ENCODE peak calls at places on chromosomes 13 and 19, in five cellular contexts. One of them, this sample, is unnamed.

GRCh38 chr19:325937-326565 is 18.5 kb downstream of the MIER2 start:
- DNase-seq in tibial nerve: no peak
- DNase-seq in WERI-Rb-1: no peak
- DNase-seq in CD8-positive, alpha-beta T cell: no peak
- DNase-seq in fibroblast of lung: no peak
- DNase-seq in this sample: no peak

GRCh38 chr19:13984875-13985741 is 21.0 kb downstream of the RFX1 start:
- DNase-seq in tibial nerve: no peak
- DNase-seq in fibroblast of lung: no peak
- DNase-seq in CD8-positive, alpha-beta T cell: no peak
- DNase-seq in WERI-Rb-1: no peak
- DNase-seq in this sample: no peak

GRCh38 chr13:112971288-112971643 is 2.3 kb downstream of the MCF2L start:
- DNase-seq in fibroblast of lung: no peak
- DNase-seq in tibial nerve: no peak
- DNase-seq in CD8-positive, alpha-beta T cell: no peak
- DNase-seq in WERI-Rb-1: no peak
- DNase-seq in this sample: no peak

GRCh38 chr13:50594276-50594970 is 249.1 kb downstream of the DLEU7 start:
- DNase-seq in tibial nerve: no peak
- DNase-seq in CD8-positive, alpha-beta T cell: no peak
- DNase-seq in fibroblast of lung: no peak
- DNase-seq in WERI-Rb-1: no peak
- DNase-seq in this sample: no peak

GRCh38 chr13:35994131-35994966 is 136.8 kb downstream of the DCLK1 start:
- DNase-seq in CD8-positive, alpha-beta T cell: no peak
- DNase-seq in tibial nerve: no peak
- DNase-seq in WERI-Rb-1: no peak
- DNase-seq in fibroblast of lung: peak; percentile 99
- DNase-seq in this sample: no peak

GRCh38 chr13:39616087-39616694 is 13.2 kb upstream of the LHFPL6 start:
- DNase-seq in tibial nerve: peak; percentile 53
- DNase-seq in fibroblast of lung: peak; percentile 79
- DNase-seq in WERI-Rb-1: peak; percentile 38
- DNase-seq in CD8-positive, alpha-beta T cell: peak; percentile 13
- DNase-seq in this sample: peak; percentile 10

GRCh38 chr13:76293346-76293745 is 592.9 kb downstream of the KCTD12 start:
- DNase-seq in fibroblast of lung: peak; percentile 72
- DNase-seq in tibial nerve: no peak
- DNase-seq in CD8-positive, alpha-beta T cell: no peak
- DNase-seq in WERI-Rb-1: no peak
- DNase-seq in this sample: no peak

GRCh38 chr13:73401769-73402168 is 343.0 kb downstream of the KLF5 start:
- DNase-seq in WERI-Rb-1: no peak
- DNase-seq in tibial nerve: no peak
- DNase-seq in CD8-positive, alpha-beta T cell: no peak
- DNase-seq in fibroblast of lung: no peak
- DNase-seq in this sample: no peak

GRCh38 chr13:58488251-58488650 is 856.7 kb downstream of the PCDH17 start:
- DNase-seq in CD8-positive, alpha-beta T cell: no peak
- DNase-seq in fibroblast of lung: no peak
- DNase-seq in tibial nerve: no peak
- DNase-seq in WERI-Rb-1: no peak
- DNase-seq in this sample: no peak

GRCh38 chr13:73168993-73169401 is 110.2 kb downstream of the KLF5 start:
- DNase-seq in tibial nerve: no peak
- DNase-seq in CD8-positive, alpha-beta T cell: no peak
- DNase-seq in WERI-Rb-1: no peak
- DNase-seq in fibroblast of lung: no peak
- DNase-seq in this sample: no peak

GRCh38 chr13:38656699-38657098 is 30.2 kb upstream of the FREM2 start:
- DNase-seq in WERI-Rb-1: no peak
- DNase-seq in fibroblast of lung: no peak
- DNase-seq in CD8-positive, alpha-beta T cell: no peak
- DNase-seq in tibial nerve: no peak
- DNase-seq in this sample: no peak

GRCh38 chr19:55336101-55336500 is 3.6 kb upstream of the KMT5C start:
- DNase-seq in CD8-positive, alpha-beta T cell: no peak
- DNase-seq in tibial nerve: no peak
- DNase-seq in WERI-Rb-1: no peak
- DNase-seq in fibroblast of lung: no peak
- DNase-seq in this sample: no peak

GRCh38 chr19:45186509-45187334 is 8.1 kb downstream of the BLOC1S3 start:
- DNase-seq in WERI-Rb-1: no peak
- DNase-seq in fibroblast of lung: no peak
- DNase-seq in tibial nerve: no peak
- DNase-seq in CD8-positive, alpha-beta T cell: no peak
- DNase-seq in this sample: no peak

GRCh38 chr13:32314968-32315254 is 252 bp downstream of the ZAR1L start:
- DNase-seq in tibial nerve: peak; percentile 60
- DNase-seq in WERI-Rb-1: peak; percentile 25
- DNase-seq in fibroblast of lung: peak; percentile 63
- DNase-seq in CD8-positive, alpha-beta T cell: peak; percentile 42
- DNase-seq in this sample: no peak

GRCh38 chr13:99721606-99722384 is 220.5 kb downstream of the TM9SF2 start:
- DNase-seq in tibial nerve: no peak
- DNase-seq in WERI-Rb-1: no peak
- DNase-seq in CD8-positive, alpha-beta T cell: no peak
- DNase-seq in fibroblast of lung: no peak
- DNase-seq in this sample: no peak

GRCh38 chr13:75566658-75567057 is 17.1 kb downstream of the UCHL3 start:
- DNase-seq in WERI-Rb-1: no peak
- DNase-seq in fibroblast of lung: peak; percentile 68
- DNase-seq in tibial nerve: no peak
- DNase-seq in CD8-positive, alpha-beta T cell: no peak
- DNase-seq in this sample: no peak

GRCh38 chr13:104327217-104327616 is 1261.0 kb upstream of the SLC10A2 start:
- DNase-seq in fibroblast of lung: no peak
- DNase-seq in CD8-positive, alpha-beta T cell: no peak
- DNase-seq in tibial nerve: no peak
- DNase-seq in WERI-Rb-1: no peak
- DNase-seq in this sample: no peak

GRCh38 chr13:42061943-42062342 is 13.5 kb downstream of the DGKH start:
- DNase-seq in CD8-positive, alpha-beta T cell: no peak
- DNase-seq in tibial nerve: no peak
- DNase-seq in WERI-Rb-1: no peak
- DNase-seq in fibroblast of lung: no peak
- DNase-seq in this sample: no peak

GRCh38 chr13:106533101-106533939 is 2.1 kb downstream of the EFNB2 start:
- DNase-seq in WERI-Rb-1: peak; percentile 91
- DNase-seq in tibial nerve: peak; percentile 67
- DNase-seq in fibroblast of lung: peak; percentile 88
- DNase-seq in CD8-positive, alpha-beta T cell: no peak
- DNase-seq in this sample: peak; percentile 57

GRCh38 chr19:33089061-33089460 is 8.1 kb downstream of the GPATCH1 start:
- DNase-seq in CD8-positive, alpha-beta T cell: no peak
- DNase-seq in WERI-Rb-1: no peak
- DNase-seq in fibroblast of lung: no peak
- DNase-seq in tibial nerve: no peak
- DNase-seq in this sample: no peak

GRCh38 chr13:37775871-37776270 is 93.7 kb downstream of the TRPC4 start:
- DNase-seq in CD8-positive, alpha-beta T cell: no peak
- DNase-seq in tibial nerve: no peak
- DNase-seq in WERI-Rb-1: no peak
- DNase-seq in fibroblast of lung: peak; percentile 10
- DNase-seq in this sample: no peak

GRCh38 chr13:72368031-72368430 is 359.4 kb downstream of the MZT1 start:
- DNase-seq in CD8-positive, alpha-beta T cell: no peak
- DNase-seq in tibial nerve: no peak
- DNase-seq in WERI-Rb-1: no peak
- DNase-seq in fibroblast of lung: no peak
- DNase-seq in this sample: no peak

GRCh38 chr13:96025283-96025682 is 27.9 kb downstream of the UGGT2 start:
- DNase-seq in tibial nerve: no peak
- DNase-seq in CD8-positive, alpha-beta T cell: no peak
- DNase-seq in fibroblast of lung: peak; percentile 7
- DNase-seq in WERI-Rb-1: no peak
- DNase-seq in this sample: no peak

GRCh38 chr13:75443356-75443958 is 38.5 kb downstream of the TBC1D4 start:
- DNase-seq in fibroblast of lung: no peak
- DNase-seq in WERI-Rb-1: no peak
- DNase-seq in CD8-positive, alpha-beta T cell: no peak
- DNase-seq in tibial nerve: no peak
- DNase-seq in this sample: no peak

GRCh38 chr13:95153647-95154405 is 147.4 kb downstream of the ABCC4 start:
- DNase-seq in WERI-Rb-1: no peak
- DNase-seq in fibroblast of lung: peak; percentile 41
- DNase-seq in tibial nerve: no peak
- DNase-seq in CD8-positive, alpha-beta T cell: no peak
- DNase-seq in this sample: no peak

GRCh38 chr19:40805258-40805868 is 6.4 kb downstream of the EGLN2 start:
- DNase-seq in CD8-positive, alpha-beta T cell: no peak
- DNase-seq in fibroblast of lung: no peak
- DNase-seq in tibial nerve: no peak
- DNase-seq in WERI-Rb-1: no peak
- DNase-seq in this sample: no peak

DNA sequence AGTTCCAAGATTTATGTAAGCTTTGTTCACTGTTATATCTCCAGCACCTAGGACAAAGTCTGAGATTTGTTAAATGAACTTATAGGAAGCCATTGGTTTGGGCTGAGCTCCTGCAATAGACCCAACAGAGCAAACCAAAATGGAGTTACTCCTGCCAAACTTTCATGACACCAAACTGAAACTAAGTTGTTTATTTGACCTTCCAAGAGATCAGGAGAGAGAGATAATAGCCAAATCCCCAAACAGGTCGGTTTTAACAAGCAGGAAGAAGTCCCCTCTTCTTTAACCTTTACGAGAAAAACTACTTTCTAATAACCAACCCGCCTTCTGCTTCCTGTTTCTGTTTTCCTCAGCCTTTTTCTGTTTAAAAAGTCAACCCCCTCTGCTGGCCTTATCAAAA is 54.9 kb upstream of the ATP12A start:
- DNase-seq in CD8-positive, alpha-beta T cell: no peak
- DNase-seq in tibial nerve: no peak
- DNase-seq in fibroblast of lung: no peak
- DNase-seq in WERI-Rb-1: no peak
- DNase-seq in this sample: no peak
- H3K27ac ChIP-seq in CD8-positive, alpha-beta T cell: no peak overlapping the region
- H3K27ac ChIP-seq in tibial nerve: no peak overlapping the region
- H3K27ac ChIP-seq in fibroblast of lung: no peak overlapping the region
- H3K27ac ChIP-seq in WERI-Rb-1: no peak overlapping the region
- H3K27ac ChIP-seq in this sample: no peak overlapping the region

DNA sequence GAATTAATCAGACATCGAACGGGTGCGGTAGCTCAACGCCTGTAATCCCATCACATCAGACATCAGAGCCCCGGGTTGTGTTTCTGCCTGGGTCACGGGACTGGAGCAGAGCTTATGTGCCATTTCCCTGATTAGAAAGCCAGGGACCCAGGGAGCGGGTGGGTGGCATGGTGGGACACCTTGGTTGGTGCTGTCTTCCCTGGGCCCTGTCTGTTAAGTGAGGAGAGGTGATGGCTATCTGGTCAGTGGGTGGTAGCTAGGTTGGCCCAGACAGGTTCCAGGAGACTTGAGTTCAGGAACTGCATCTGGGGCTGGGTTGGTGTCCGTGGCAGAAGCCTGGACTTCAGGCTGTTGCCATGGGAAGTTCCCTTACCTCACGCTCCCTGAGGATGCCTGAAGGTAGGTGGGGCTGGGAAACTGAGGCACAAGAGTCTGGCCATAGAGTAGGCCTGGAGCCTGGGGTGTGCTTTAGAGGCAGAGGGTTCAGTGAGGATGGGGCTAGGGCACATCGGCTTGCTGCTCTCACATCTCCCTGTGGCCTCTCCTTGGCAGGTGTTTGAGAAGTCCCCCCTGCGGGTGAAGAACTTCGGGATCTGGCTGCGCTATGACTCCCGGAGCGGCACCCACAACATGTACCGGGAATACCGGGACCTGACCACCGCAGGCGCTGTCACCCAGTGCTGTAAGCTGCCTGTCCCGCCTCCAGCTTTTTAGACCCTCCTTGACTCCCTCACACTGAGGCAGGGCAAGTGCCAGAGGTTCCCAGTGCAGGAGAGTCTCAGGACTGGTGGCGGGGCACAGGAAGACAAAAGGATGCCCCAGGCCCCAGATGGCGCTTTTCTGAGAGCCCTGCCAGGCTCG is 2.1 kb downstream of the RPL18A start:
- DNase-seq in CD8-positive, alpha-beta T cell: no peak
- DNase-seq in WERI-Rb-1: no peak
- DNase-seq in fibroblast of lung: no peak
- DNase-seq in tibial nerve: no peak
- DNase-seq in this sample: no peak
- H3K27ac ChIP-seq in CD8-positive, alpha-beta T cell: no peak overlapping the region
- H3K27ac ChIP-seq in WERI-Rb-1: peak overlapping the region; percentile 8
- H3K27ac ChIP-seq in fibroblast of lung: no peak overlapping the region
- H3K27ac ChIP-seq in tibial nerve: no peak overlapping the region
- H3K27ac ChIP-seq in this sample: no peak overlapping the region

GRCh38 chr19:6711605-6712004 is 8.8 kb downstream of the C3 start:
- DNase-seq in tibial nerve: no peak
- DNase-seq in fibroblast of lung: no peak
- DNase-seq in WERI-Rb-1: no peak
- DNase-seq in CD8-positive, alpha-beta T cell: no peak
- DNase-seq in this sample: no peak

GRCh38 chr19:6712692-6713670 is 7.5 kb downstream of the C3 start:
- DNase-seq in tibial nerve: no peak
- DNase-seq in CD8-positive, alpha-beta T cell: no peak
- DNase-seq in WERI-Rb-1: no peak
- DNase-seq in fibroblast of lung: no peak
- DNase-seq in this sample: no peak

GRCh38 chr19:6710273-6711077 is 10.0 kb downstream of the C3 start:
- DNase-seq in tibial nerve: no peak
- DNase-seq in CD8-positive, alpha-beta T cell: no peak
- DNase-seq in fibroblast of lung: no peak
- DNase-seq in WERI-Rb-1: peak; percentile 50
- DNase-seq in this sample: no peak

GRCh38 chr19:6711078-6711361 is 9.4 kb downstream of the C3 start:
- DNase-seq in WERI-Rb-1: no peak
- DNase-seq in fibroblast of lung: no peak
- DNase-seq in tibial nerve: no peak
- DNase-seq in CD8-positive, alpha-beta T cell: no peak
- DNase-seq in this sample: no peak

GRCh38 chr19:6712231-6712630 is 8.2 kb downstream of the C3 start:
- DNase-seq in fibroblast of lung: no peak
- DNase-seq in WERI-Rb-1: no peak
- DNase-seq in CD8-positive, alpha-beta T cell: no peak
- DNase-seq in tibial nerve: no peak
- DNase-seq in this sample: no peak
- H3K27ac ChIP-seq in fibroblast of lung: no peak overlapping the region
- H3K27ac ChIP-seq in WERI-Rb-1: no peak overlapping the region
- H3K27ac ChIP-seq in CD8-positive, alpha-beta T cell: no peak overlapping the region
- H3K27ac ChIP-seq in tibial nerve: no peak overlapping the region
- H3K27ac ChIP-seq in this sample: no peak overlapping the region

DNA sequence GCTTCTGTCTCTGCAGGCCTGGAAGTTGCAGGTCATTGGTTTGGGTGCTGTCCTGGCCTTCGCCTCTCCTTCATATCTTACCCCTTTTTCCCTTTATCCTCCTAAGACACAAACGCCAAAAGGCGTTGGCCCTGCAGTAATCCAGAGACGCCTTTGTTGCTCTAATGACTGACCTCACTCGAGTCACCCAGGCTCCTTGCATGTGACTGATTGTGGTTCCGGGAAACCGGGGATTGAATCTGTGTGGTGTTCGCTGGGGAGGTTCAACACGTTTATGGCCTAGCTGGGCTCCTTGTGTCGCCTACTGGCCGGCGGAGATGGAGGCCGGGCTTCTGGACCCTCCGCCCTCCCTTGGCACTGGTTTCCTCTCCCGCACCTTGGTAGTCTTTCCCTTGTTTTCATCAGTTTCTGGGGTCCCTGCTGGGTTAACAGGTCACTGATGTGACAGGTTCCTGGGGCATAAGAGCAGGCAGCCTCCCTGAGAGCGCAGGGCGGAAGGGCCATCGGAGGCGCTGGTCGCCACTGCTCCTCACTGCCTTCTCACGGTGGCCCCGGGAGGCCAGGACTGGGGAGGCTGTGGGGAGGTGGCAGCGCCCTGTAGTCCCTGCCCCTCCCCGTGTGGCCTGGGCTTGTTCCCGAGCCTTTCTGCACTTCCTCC is 18.3 kb upstream of the NDUFS7 start:
- DNase-seq in WERI-Rb-1: no peak
- DNase-seq in fibroblast of lung: no peak
- DNase-seq in tibial nerve: no peak
- DNase-seq in CD8-positive, alpha-beta T cell: no peak
- DNase-seq in this sample: no peak
- H3K27ac ChIP-seq in WERI-Rb-1: peak overlapping the region; percentile 18
- H3K27ac ChIP-seq in fibroblast of lung: no peak overlapping the region
- H3K27ac ChIP-seq in tibial nerve: no peak overlapping the region
- H3K27ac ChIP-seq in CD8-positive, alpha-beta T cell: no peak overlapping the region
- H3K27ac ChIP-seq in this sample: no peak overlapping the region

This sample was measured in caudate nucleus.